ENCODE peak calls at places on chromosome 9, in nine cellular contexts. J, F, Y, K, O, R, T, B and L are unnamed samples.

GRCh38 chr9:38372685-38373619 is 19.6 kb upstream of the ALDH1B1 start:
- DNase-seq in R (no peak), F (no peak), J (no peak), Y (no peak), B (no peak), O (no peak), K (no peak), T (no peak), L (no peak)

GRCh38 chr9:85079374-85079773 is 409.8 kb downstream of the NTRK2 start:
- DNase-seq in Y (no peak), O (no peak), F (no peak), R (no peak), J (no peak), B (no peak), T (no peak), K (no peak), L (no peak)

GRCh38 chr9:37464426-37465248 is 613 bp downstream of the ZBTB5 start:
- DNase-seq in F (peak), J (no peak), O (no peak), T (peak), B (peak), K (peak), Y (peak), R (peak), L (peak)

GRCh38 chr9:91048739-91049138 is 247.1 kb downstream of the SYK start:
- DNase-seq in Y (no peak), T (peak), J (no peak), O (no peak), R (no peak), B (no peak), K (no peak), F (no peak), L (no peak)

GRCh38 chr9:22244141-22245011 is 202.2 kb upstream of the DMRTA1 start:
- DNase-seq in Y (peak), B (peak), F (peak), K (no peak), T (no peak), O (peak), R (peak), J (no peak), L (no peak)

GRCh38 chr9:127629468-127630081 is 17.5 kb downstream of the STXBP1 start:
- DNase-seq in R (peak), K (no peak), B (peak), Y (no peak), J (no peak), F (no peak), O (no peak), T (no peak), L (no peak)

GRCh38 chr9:113886933-113887332 is 10.8 kb downstream of the ZNF618 start:
- DNase-seq in Y (no peak), K (no peak), R (no peak), T (no peak), O (no peak), B (no peak), J (no peak), F (no peak), L (no peak)

GRCh38 chr9:128142596-128142995 is 6.7 kb upstream of the LCN2 start:
- DNase-seq in R (no peak), B (no peak), J (no peak), Y (no peak), T (no peak), F (no peak), K (no peak), O (no peak), L (no peak)

GRCh38 chr9:115733318-115733717 is 420.3 kb upstream of the PAPPA start:
- DNase-seq in T (no peak), K (no peak), R (peak), F (no peak), O (no peak), Y (no peak), J (no peak), B (no peak), L (no peak)

GRCh38 chr9:36827593-36827992 is 206.5 kb downstream of the PAX5 start:
- DNase-seq in F (no peak), J (no peak), B (no peak), Y (no peak), R (no peak), K (no peak), O (no peak), T (no peak), L (no peak)

GRCh38 chr9:31582561-31582960 is 801.9 kb upstream of the ACO1 start:
- DNase-seq in T (no peak), K (no peak), B (no peak), O (no peak), Y (no peak), J (no peak), R (no peak), F (no peak), L (no peak)

GRCh38 chr9:1200847-1201251 is 150.7 kb downstream of the DMRT2 start:
- DNase-seq in F (no peak), J (no peak), Y (no peak), R (no peak), K (no peak), T (no peak), B (no peak), O (no peak), L (no peak)

GRCh38 chr9:79189511-79189924 is 382.2 kb upstream of the TLE4 start:
- DNase-seq in J (no peak), F (no peak), O (no peak), Y (no peak), B (no peak), K (no peak), R (peak), T (no peak), L (no peak)

GRCh38 chr9:120829650-120830049 is 13.1 kb downstream of the PSMD5 start:
- DNase-seq in B (no peak), J (no peak), R (no peak), O (no peak), F (no peak), T (no peak), Y (no peak), K (no peak), L (no peak)

GRCh38 chr9:130932220-130933069 is 6.6 kb downstream of the FIBCD1 start:
- DNase-seq in Y (no peak), T (no peak), F (no peak), J (no peak), O (no peak), B (peak), R (peak), K (no peak), L (no peak)

GRCh38 chr9:27485158-27485557 is 38.9 kb upstream of the IFNK start:
- DNase-seq in J (peak), O (no peak), R (no peak), F (no peak), Y (no peak), B (no peak), K (no peak), T (no peak), L (no peak)

GRCh38 chr9:129783516-129784361 is 19.2 kb upstream of the TOR1B start:
- DNase-seq in Y (peak), B (peak), O (peak), R (peak), F (peak), K (no peak), J (peak), T (peak), L (peak)

GRCh38 chr9:35114921-35115341 is 731 bp downstream of the ATOSB start:
- DNase-seq in R (peak), B (no peak), T (peak), O (peak), J (no peak), K (no peak), F (no peak), Y (no peak), L (no peak)

GRCh38 chr9:4704129-4704528 is 24.8 kb downstream of the CDC37L1 start:
- DNase-seq in R (peak), O (no peak), F (no peak), B (no peak), K (no peak), Y (no peak), J (no peak), T (no peak), L (no peak)

GRCh38 chr9:68678430-68678829 is 26.6 kb upstream of the PIP5K1B start:
- DNase-seq in T (no peak), F (no peak), J (no peak), K (no peak), R (peak), B (peak), O (peak), Y (peak), L (no peak)

GRCh38 chr9:84667571-84668203 is 1.8 kb upstream of the NTRK2 start:
- DNase-seq in Y (no peak), R (no peak), K (no peak), F (no peak), T (no peak), J (peak), B (peak), O (peak), L (no peak)

GRCh38 chr9:2385746-2386145 is 235.8 kb upstream of the VLDLR start:
- DNase-seq in B (no peak), R (no peak), O (no peak), J (no peak), T (no peak), K (no peak), F (no peak), Y (peak), L (no peak)

GRCh38 chr9:89642789-89643188 is 38.0 kb downstream of the GADD45G start:
- DNase-seq in R (no peak), F (no peak), Y (no peak), K (no peak), B (no peak), T (no peak), O (no peak), J (no peak), L (no peak)

GRCh38 chr9:35074791-35075190 is 2.4 kb upstream of the VCP start:
- DNase-seq in F (no peak), B (no peak), R (no peak), O (no peak), J (no peak), K (no peak), Y (no peak), T (no peak), L (no peak)

GRCh38 chr9:83598487-83598886 is 24.5 kb upstream of the IDNK start:
- DNase-seq in K (no peak), J (no peak), Y (no peak), T (no peak), O (no peak), B (no peak), F (no peak), R (no peak), L (no peak)

GRCh38 chr9:120928720-120929389 is 2.3 kb upstream of the TRAF1 start:
- DNase-seq in O (peak), K (no peak), T (peak), J (peak), Y (no peak), F (peak), R (peak), B (peak), L (peak)

GRCh38 chr9:104094534-104095020 is 468 bp downstream of the SMC2 start:
- DNase-seq in B (no peak), R (no peak), F (no peak), T (no peak), K (no peak), O (no peak), Y (peak), J (no peak), L (no peak)

GRCh38 chr9:75962186-75963036 is 71.9 kb downstream of the PCSK5 start:
- DNase-seq in J (no peak), O (no peak), T (no peak), R (no peak), K (no peak), Y (no peak), B (no peak), F (no peak), L (no peak)

GRCh38 chr9:129203556-129203909 is 25.5 kb upstream of the IER5L start:
- DNase-seq in Y (no peak), R (no peak), F (no peak), O (no peak), K (no peak), B (no peak), T (no peak), J (no peak), L (no peak)

GRCh38 chr9:14203366-14204056 is 110.4 kb downstream of the NFIB start:
- DNase-seq in J (no peak), T (no peak), Y (peak), K (no peak), R (no peak), F (no peak), B (no peak), O (no peak), L (no peak)

GRCh38 chr9:113748135-113748534 is 128.0 kb upstream of the ZNF618 start:
- DNase-seq in K (no peak), B (no peak), T (no peak), F (no peak), R (no peak), O (no peak), Y (no peak), J (no peak), L (no peak)